ENCODE peak calls at places on chromosomes 7 and 10, in eight cellular contexts. N is ovary, K is fibroblast of lung, L is astrocyte, W is PC-3, M is cardiac muscle cell, F is body of pancreas, V is tibial nerve. H is an unnamed sample.
A peak's percentile ranks its signal among the peaks of the same experiment; 100 is the strongest.

GRCh38 chr10:1290071-1290471 is 233.9 kb downstream of the WDR37 start:
- DNase-seq in N (no peak), K (no peak), L (no peak), W (peak; percentile 17), M (no peak), F (no peak), V (no peak), H (no peak)

GRCh38 chr10:6722616-6723004 is 142.5 kb upstream of the PRKCQ start:
- DNase-seq in N (no peak), K (peak; percentile 52), L (peak; percentile 47), W (no peak), M (no peak), F (no peak), V (no peak), H (no peak)

GRCh38 chr10:5958680-5959079 is 18.7 kb downstream of the IL15RA start:
- DNase-seq in N (no peak), K (peak; percentile 14), L (no peak), W (peak; percentile 64), M (no peak), F (no peak), V (no peak), H (no peak)

GRCh38 chr7:86644282-86645173 is 819 bp downstream of the GRM3 start:
- DNase-seq in N (no peak), K (no peak), L (no peak), W (no peak), M (peak; percentile 30), F (peak; percentile 10), V (no peak), H (no peak)

GRCh38 chr10:74987339-74988054 is 124.0 kb upstream of the SAMD8 start:
- DNase-seq in N (no peak), K (peak; percentile 63), L (peak; percentile 44), W (no peak), M (no peak), F (no peak), V (no peak), H (no peak)

GRCh38 chr7:138352570-138353461 is 107.2 kb upstream of the TRIM24 start:
- DNase-seq in N (no peak), K (no peak), L (no peak), W (no peak), M (no peak), F (no peak), V (no peak), H (no peak)

GRCh38 chr7:6166443-6166871 is 106.0 kb downstream of the CYTH3 start:
- DNase-seq in N (no peak), K (no peak), L (no peak), W (no peak), M (no peak), F (no peak), V (no peak), H (no peak)

GRCh38 chr10:14429043-14429713 is 98.5 kb upstream of the FRMD4A start:
- DNase-seq in N (no peak), K (no peak), L (no peak), W (no peak), M (no peak), F (no peak), V (no peak), H (no peak)

GRCh38 chr7:94654764-94655561 is 970 bp downstream of the SGCE start:
- DNase-seq in N (peak; percentile 65), K (peak; percentile 67), L (peak; percentile 65), W (peak; percentile 45), M (peak; percentile 39), F (peak; percentile 27), V (no peak), H (no peak)

DNA sequence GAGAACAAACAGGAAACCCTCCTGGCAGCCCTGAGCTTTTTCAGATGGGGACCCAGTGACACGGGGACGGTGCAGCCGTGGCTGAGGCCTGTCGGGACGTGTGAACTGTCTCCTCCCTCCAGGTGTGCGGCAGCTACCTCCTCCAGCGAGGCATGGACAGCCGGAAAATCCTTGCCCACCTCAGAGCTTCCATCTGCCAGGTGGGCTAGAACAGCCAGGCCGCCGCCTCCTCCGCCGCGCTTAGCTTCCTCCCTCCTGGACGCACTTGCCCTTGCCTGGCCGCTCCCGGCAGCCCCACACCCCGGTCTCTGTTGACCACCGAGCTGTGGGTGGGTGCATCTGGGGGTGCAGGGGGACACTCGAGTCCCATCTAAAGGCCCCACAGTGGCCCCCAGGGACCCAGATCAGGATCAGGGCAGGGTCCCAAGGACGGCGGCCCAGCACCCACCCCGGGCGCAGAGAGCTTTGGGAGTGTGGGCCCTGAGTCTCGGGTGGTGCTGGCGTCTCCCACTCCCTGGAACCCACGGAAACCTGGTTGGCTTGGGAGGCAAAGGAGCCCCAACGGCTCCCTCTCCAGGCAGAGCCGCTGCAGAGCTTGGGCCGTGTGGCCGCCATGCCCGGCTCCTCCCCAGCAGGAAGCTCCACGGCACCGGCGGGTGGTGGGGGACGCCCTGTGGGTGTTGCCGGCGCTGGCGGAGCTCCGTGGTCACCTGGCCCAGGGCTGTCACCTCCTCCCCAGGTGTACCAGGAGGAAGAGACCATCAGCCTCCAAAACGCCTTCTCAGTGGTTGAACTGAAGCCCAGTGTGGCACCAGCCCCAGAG is 32.9 kb upstream of the UTF1 start:
- DNase-seq in N (no peak), K (no peak), L (no peak), W (no peak), M (no peak), F (no peak), V (no peak), H (no peak)
- TF ChIP-seq CTCF in N (no peak), K (no peak), L (no peak), W (no peak), M (no peak), F (no peak), V (no peak), H (no peak)

GRCh38 chr7:158682456-158682855 is 22.1 kb downstream of the NCAPG2 start:
- DNase-seq in N (no peak), K (peak; percentile 27), L (no peak), W (no peak), M (no peak), F (no peak), V (no peak), H (no peak)

GRCh38 chr7:158685727-158686126 is 18.9 kb downstream of the NCAPG2 start:
- DNase-seq in N (no peak), K (peak; percentile 72), L (no peak), W (no peak), M (no peak), F (no peak), V (no peak), H (no peak)

GRCh38 chr7:158683541-158683940 is 21.1 kb downstream of the NCAPG2 start:
- DNase-seq in N (no peak), K (peak; percentile 14), L (no peak), W (no peak), M (no peak), F (no peak), V (no peak), H (no peak)

GRCh38 chr7:158687406-158687805 is 17.2 kb downstream of the NCAPG2 start:
- DNase-seq in N (no peak), K (no peak), L (no peak), W (no peak), M (no peak), F (no peak), V (no peak), H (no peak)

DNA sequence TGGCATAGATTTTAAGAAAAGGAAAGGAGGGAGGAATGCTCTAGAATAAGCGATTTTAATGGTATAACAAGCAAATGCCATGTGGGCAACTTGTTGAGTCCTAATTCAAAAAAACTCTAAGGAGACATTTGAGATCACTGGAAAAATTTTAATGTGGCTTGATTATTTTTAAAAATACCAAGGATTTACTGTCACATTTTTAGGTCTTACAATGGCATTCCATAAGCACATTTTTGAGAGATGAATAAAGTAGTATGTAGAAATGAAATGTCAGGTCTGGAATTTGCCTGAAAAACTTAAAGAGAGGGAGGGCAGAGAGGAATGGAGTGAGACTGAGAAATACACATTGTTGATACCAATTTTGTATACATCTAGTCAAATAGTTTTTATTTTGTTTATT is 20.3 kb downstream of the NCAPG2 start:
- DNase-seq in N (no peak), K (peak; percentile 11), L (peak; percentile 30), W (no peak), M (no peak), F (no peak), V (no peak), H (no peak)
- H3K36me3 ChIP-seq in N (no peaks in the 10 kb centered on the region), K (peaks cover 8% of the 10 kb centered on the region), L (peaks cover 20% of the 10 kb centered on the region), W (peaks cover 73% of the 10 kb centered on the region), M (no peaks in the 10 kb centered on the region), F (no peaks in the 10 kb centered on the region), V (peaks cover 49% of the 10 kb centered on the region), H (peaks cover 97% of the 10 kb centered on the region)

GRCh38 chr10:80457554-80458262 is 3.6 kb downstream of the TSPAN14 start:
- DNase-seq in N (no peak), K (no peak), L (no peak), W (no peak), M (no peak), F (peak; percentile 41), V (no peak), H (no peak)
- H3K4me1 ChIP-seq in N (peaks cover 34% of the 10 kb centered on the region), K (peaks cover 27% of the 10 kb centered on the region), L (peaks cover 65% of the 10 kb centered on the region), W (no peaks in the 10 kb centered on the region), M (peaks cover 47% of the 10 kb centered on the region), F (peaks cover 84% of the 10 kb centered on the region), V (no peaks in the 10 kb centered on the region), H (peaks cover 59% of the 10 kb centered on the region)

GRCh38 chr7:55274156-55274555 is 91.0 kb upstream of the LANCL2 start:
- DNase-seq in N (no peak), K (no peak), L (no peak), W (no peak), M (no peak), F (no peak), V (no peak), H (no peak)

GRCh38 chr7:55273186-55273980 is 91.8 kb upstream of the LANCL2 start:
- DNase-seq in N (no peak), K (no peak), L (no peak), W (no peak), M (no peak), F (no peak), V (no peak), H (no peak)

GRCh38 chr7:55271661-55272060 is 93.5 kb upstream of the LANCL2 start:
- DNase-seq in N (no peak), K (no peak), L (no peak), W (no peak), M (no peak), F (no peak), V (no peak), H (no peak)

GRCh38 chr7:55272328-55272727 is 92.8 kb upstream of the LANCL2 start:
- DNase-seq in N (no peak), K (no peak), L (no peak), W (no peak), M (no peak), F (no peak), V (no peak), H (no peak)

GRCh38 chr7:55271069-55271468 is 94.1 kb upstream of the LANCL2 start:
- DNase-seq in N (no peak), K (peak; percentile 24), L (no peak), W (peak; percentile 55), M (no peak), F (no peak), V (no peak), H (no peak)
- TF ChIP-seq CTCF in N (no peak), K (peak; percentile 59), L (peak; percentile 54), W (peak; percentile 78), M (peak; percentile 50), F (no peak), V (no peak), H (peak; percentile 37)

GRCh38 chr7:56062382-56062781 is 1.7 kb upstream of the SUMF2 start:
- DNase-seq in N (no peak), K (peak; percentile 57), L (peak; percentile 91), W (peak; percentile 69), M (no peak), F (no peak), V (no peak), H (no peak)
- H3K36me3 ChIP-seq in N (no peaks in the 10 kb centered on the region), K (peaks cover 14% of the 10 kb centered on the region), L (peaks cover 45% of the 10 kb centered on the region), W (peaks cover 51% of the 10 kb centered on the region), M (peaks cover 54% of the 10 kb centered on the region), F (no peaks in the 10 kb centered on the region), V (peaks cover 63% of the 10 kb centered on the region), H (peaks cover 73% of the 10 kb centered on the region)